ENCODE peak calls at places on chromosomes 12 and 14, in five cellular contexts. M, B, Y, W and I are unnamed samples.

GRCh38 chr12:12922191-12922616 is 29.8 kb downstream of the GPRC5D start:
- DNase-seq in W (peak; percentile 74), B (no peak), M (no peak), Y (no peak), I (no peak)

GRCh38 chr12:76137611-76138010 is 53.1 kb upstream of the NAP1L1 start:
- DNase-seq in Y (no peak), W (no peak), B (no peak), M (no peak), I (no peak)

GRCh38 chr12:92541024-92541423 is 161.8 kb upstream of the PLEKHG7 start:
- DNase-seq in Y (no peak), M (no peak), W (no peak), B (no peak), I (no peak)

GRCh38 chr14:70888681-70889175 is 18.5 kb upstream of the PCNX1 start:
- DNase-seq in Y (no peak), W (no peak), B (no peak), M (no peak), I (no peak)

GRCh38 chr12:68446896-68447806 is 115.0 kb upstream of the MDM1 start:
- DNase-seq in Y (peak; percentile 25), B (no peak), M (no peak), W (no peak), I (no peak)

GRCh38 chr12:41142376-41142775 is 45.7 kb upstream of the PDZRN4 start:
- DNase-seq in B (no peak), Y (no peak), M (no peak), W (no peak), I (no peak)

GRCh38 chr12:71872401-71872800 is 32.8 kb downstream of the TBC1D15 start:
- DNase-seq in W (no peak), B (no peak), M (no peak), Y (no peak), I (no peak)

GRCh38 chr14:41606249-41607118 is at the start of gene LRFN5:
- DNase-seq in Y (peak; percentile 68), B (no peak), W (peak; percentile 54), M (no peak), I (no peak)

GRCh38 chr12:64066052-64066451 is 156.0 kb downstream of the KICS2 start:
- DNase-seq in W (no peak), M (no peak), B (no peak), Y (no peak), I (no peak)

GRCh38 chr14:55271572-55272414 is 572 bp downstream of the FBXO34 start:
- DNase-seq in B (peak; percentile 36), M (peak; percentile 78), Y (peak; percentile 57), W (peak; percentile 82), I (peak; percentile 82)

GRCh38 chr12:53219956-53220856 is 11.8 kb downstream of the RARG start:
- DNase-seq in Y (peak; percentile 67), M (peak; percentile 95), B (peak; percentile 42), W (peak; percentile 75), I (peak; percentile 88)

GRCh38 chr12:49092816-49093406 is 1.7 kb downstream of the DHH start:
- DNase-seq in Y (no peak), M (no peak), W (no peak), B (no peak), I (no peak)

GRCh38 chr12:53047221-53048032 is 2.4 kb upstream of the TNS2 start:
- DNase-seq in W (peak; percentile 91), B (peak; percentile 77), Y (peak; percentile 81), M (peak; percentile 64), I (peak; percentile 87)

GRCh38 chr12:123265851-123266678 is 5.6 kb downstream of the CDK2AP1 start:
- DNase-seq in Y (no peak), W (no peak), M (no peak), B (no peak), I (peak; percentile 39)

GRCh38 chr12:8644345-8645248 is 18.0 kb downstream of the MFAP5 start:
- DNase-seq in M (peak; percentile 82), B (no peak), Y (no peak), W (no peak), I (no peak)

GRCh38 chr12:138898-139534 is 72.4 kb downstream of the IQSEC3 start:
- DNase-seq in W (no peak), Y (peak; percentile 49), B (no peak), M (peak; percentile 72), I (peak; percentile 67)

GRCh38 chr12:107436376-107436775 is 249.2 kb upstream of the PWP1 start:
- DNase-seq in W (no peak), B (no peak), M (no peak), Y (peak; percentile 16), I (no peak)

GRCh38 chr14:33019346-33019745 is 80.7 kb downstream of the NPAS3 start:
- DNase-seq in Y (no peak), W (no peak), B (no peak), M (no peak), I (no peak)

GRCh38 chr14:99226687-99227086 is 45.3 kb downstream of the BCL11B start:
- DNase-seq in W (no peak), B (no peak), M (no peak), Y (no peak), I (no peak)

GRCh38 chr12:103729499-103729898 is 111.5 kb downstream of the NT5DC3 start:
- DNase-seq in W (no peak), B (no peak), Y (no peak), M (no peak), I (no peak)

GRCh38 chr12:68189766-68190700 is 30.5 kb upstream of the IFNG start:
- DNase-seq in W (no peak), B (no peak), M (peak; percentile 68), Y (no peak), I (no peak)

GRCh38 chr14:100846309-100846859 is 20.5 kb downstream of the MEG3 start:
- DNase-seq in B (no peak), W (no peak), Y (no peak), M (no peak), I (peak; percentile 15)

GRCh38 chr12:120834489-120835303 is 69.5 kb downstream of the SPPL3 start:
- DNase-seq in W (no peak), B (no peak), M (no peak), Y (no peak), I (no peak)

GRCh38 chr14:59537476-59537875 is 39.1 kb downstream of the CCDC175 start:
- DNase-seq in W (no peak), B (no peak), Y (no peak), M (no peak), I (no peak)

GRCh38 chr12:26369588-26369987 is 174.2 kb downstream of the SSPN start:
- DNase-seq in M (no peak), Y (no peak), B (no peak), W (no peak), I (no peak)

GRCh38 chr12:617304-617915 is 45.8 kb downstream of the NINJ2 start:
- DNase-seq in B (no peak), M (no peak), Y (no peak), W (peak; percentile 83), I (peak; percentile 88)

GRCh38 chr14:83707056-83707455 is 1822.9 kb upstream of the FLRT2 start:
- DNase-seq in B (no peak), M (no peak), Y (no peak), W (no peak), I (no peak)

GRCh38 chr12:50901685-50902113 is 50.6 kb upstream of the HIGD1C start:
- DNase-seq in W (no peak), Y (no peak), B (no peak), M (no peak), I (no peak)

GRCh38 chr14:73888460-73888725 is 1.7 kb downstream of the ZNF410 start:
- DNase-seq in B (no peak), W (no peak), Y (no peak), M (no peak), I (no peak)

GRCh38 chr12:91387461-91388134 is 205.0 kb upstream of the DCN start:
- DNase-seq in M (no peak), B (no peak), Y (no peak), W (no peak), I (no peak)

GRCh38 chr12:104054681-104055346 is 4.8 kb upstream of the GLT8D2 start:
- DNase-seq in B (no peak), M (no peak), W (no peak), Y (no peak), I (no peak)

GRCh38 chr14:95156153-95156764 is 1.1 kb downstream of the DICER1 start:
- DNase-seq in B (no peak), Y (no peak), M (no peak), W (no peak), I (no peak)

GRCh38 chr12:121278450-121279375 is 17.8 kb downstream of the CAMKK2 start:
- DNase-seq in M (no peak), B (no peak), Y (no peak), W (peak; percentile 55), I (peak; percentile 74)

GRCh38 chr14:23052671-23053070 is 4.6 kb downstream of the CDH24 start:
- DNase-seq in M (no peak), B (no peak), Y (no peak), W (no peak), I (no peak)

GRCh38 chr14:23053426-23053825 is 3.9 kb downstream of the CDH24 start:
- DNase-seq in B (no peak), M (no peak), Y (no peak), W (no peak), I (no peak)

GRCh38 chr14:23051482-23051881 is 5.8 kb downstream of the CDH24 start:
- DNase-seq in B (no peak), W (no peak), Y (no peak), M (no peak), I (no peak)

GRCh38 chr14:23054000-23054811 is 3.1 kb downstream of the CDH24 start:
- DNase-seq in B (no peak), W (peak; percentile 56), Y (peak; percentile 61), M (peak; percentile 72), I (no peak)

GRCh38 chr14:23052182-23052623 is 5.1 kb downstream of the CDH24 start:
- DNase-seq in M (no peak), B (no peak), Y (peak; percentile 68), W (peak; percentile 50), I (no peak)
- TF ChIP-seq CTCF in M (no peak), B (no peak), Y (no peak), W (no peak), I (no peak)

GRCh38 chr14:24952851-24953666 is 96.9 kb downstream of the STXBP6 start:
- DNase-seq in W (no peak), B (no peak), Y (peak; percentile 49), M (no peak), I (no peak)
- TF ChIP-seq CTCF in W (no peak), B (no peak), Y (no peak), M (no peak), I (peak; percentile 34)

GRCh38 chr12:32293808-32294419 is 105.4 kb upstream of the FGD4 start:
- DNase-seq in Y (no peak), W (no peak), M (no peak), B (no peak), I (no peak)
- TF ChIP-seq CTCF in Y (no peak), W (no peak), M (no peak), B (no peak), I (no peak)

GRCh38 chr14:39491134-39491541 is 58.9 kb upstream of the FBXO33 start:
- DNase-seq in M (no peak), W (no peak), B (no peak), Y (no peak), I (no peak)
- TF ChIP-seq CTCF in M (peak; percentile 89), W (peak; percentile 66), B (peak; percentile 44), Y (peak; percentile 45), I (peak; percentile 67)